ENCODE peak calls at places on chromosomes 13 and 19, in ten cellular contexts. Y is HT-29; Z is esophagus squamous epithelium; O is iris pigment epithelial cell; T is astrocyte of the hippocampus; D is HEK293T; J is epithelial cell of esophagus; K is kidney glomerular epithelial cell; U is naive thymus-derived CD8-positive, alpha-beta T cell; F is AG09319. X is an unnamed sample.

GRCh38 chr19:34459614-34460013 is 21.9 kb upstream of the WTIP start:
- DNase-seq in Y (peak), Z (no peak), O (no peak), T (no peak), D (no peak), J (peak), K (no peak), U (no peak), F (no peak), X (no peak)

GRCh38 chr13:112448621-112449544 is 72.7 kb downstream of the SPACA7 start:
- DNase-seq in Y (no peak), Z (no peak), O (no peak), T (no peak), D (no peak), J (no peak), K (no peak), U (no peak), F (no peak), X (peak)

GRCh38 chr19:7333198-7334118 is 15.3 kb upstream of the ARHGEF18 start:
- DNase-seq in Y (no peak), Z (no peak), O (no peak), T (peak), D (no peak), J (no peak), K (no peak), U (no peak), F (no peak), X (no peak)

GRCh38 chr13:113976711-113977684 is 3.1 kb upstream of the C13orf46 start:
- DNase-seq in Y (no peak), Z (no peak), O (peak), T (peak), D (no peak), J (peak), K (peak), U (no peak), F (peak), X (no peak)

GRCh38 chr19:4066176-4066606 is 508 bp downstream of the ZBTB7A start:
- DNase-seq in Y (no peak), Z (no peak), O (no peak), T (no peak), D (no peak), J (no peak), K (no peak), U (peak), F (no peak), X (no peak)

GRCh38 chr13:97911311-97912138 is 42.0 kb upstream of the IPO5 start:
- DNase-seq in Y (peak), Z (no peak), O (peak), T (no peak), D (peak), J (peak), K (peak), U (no peak), F (no peak), X (no peak)

GRCh38 chr13:94246495-94246894 is 233.0 kb downstream of the DCT start:
- DNase-seq in Y (no peak), Z (no peak), O (no peak), T (no peak), D (no peak), J (no peak), K (no peak), U (no peak), F (no peak), X (no peak)

GRCh38 chr13:44396963-44397580 is 23.4 kb downstream of the SERP2 start:
- DNase-seq in Y (no peak), Z (no peak), O (peak), T (peak), D (no peak), J (no peak), K (peak), U (no peak), F (peak), X (peak)

GRCh38 chr19:6047741-6048231 is 62.5 kb downstream of the RFX2 start:
- DNase-seq in Y (peak), Z (no peak), O (peak), T (peak), D (peak), J (peak), K (peak), U (no peak), F (no peak), X (peak)

GRCh38 chr13:94660695-94661324 is 51.5 kb downstream of the SOX21 start:
- DNase-seq in Y (peak), Z (no peak), O (peak), T (peak), D (no peak), J (peak), K (no peak), U (no peak), F (no peak), X (no peak)

GRCh38 chr19:18562086-18562485 is 4.4 kb downstream of the KXD1 start:
- DNase-seq in Y (no peak), Z (no peak), O (peak), T (peak), D (no peak), J (no peak), K (no peak), U (no peak), F (no peak), X (no peak)

GRCh38 chr19:50743537-50743936 is 20.4 kb downstream of the CLEC11A start:
- DNase-seq in Y (no peak), Z (no peak), O (no peak), T (no peak), D (no peak), J (no peak), K (no peak), U (no peak), F (no peak), X (no peak)

GRCh38 chr13:74770361-74770760 is 636.2 kb upstream of the KLF12 start:
- DNase-seq in Y (peak), Z (no peak), O (peak), T (peak), D (no peak), J (peak), K (peak), U (no peak), F (peak), X (no peak)

X was measured in ecto neural progenitor cell.